ENCODE peak calls at places on chromosome 17, in five cellular contexts. H, J, L, K and G are unnamed samples.

GRCh38 chr17:17028878-17029535 is 13.2 kb upstream of the MPRIP start:
- DNase-seq in H (no peak), J (no peak), L (no peak), K (no peak), G (no peak)

GRCh38 chr17:2025622-2026309 is 632 bp upstream of the RTN4RL1 start:
- DNase-seq in H (no peak), J (no peak), L (no peak), K (peak; percentile 80), G (peak; percentile 86)

GRCh38 chr17:19737305-19738072 is 10.6 kb downstream of the ALDH3A1 start:
- DNase-seq in H (no peak), J (no peak), L (no peak), K (no peak), G (no peak)

GRCh38 chr17:41984454-41984853 is 17.9 kb downstream of the CNP start:
- DNase-seq in H (no peak), J (no peak), L (no peak), K (no peak), G (peak; percentile 35)

GRCh38 chr17:13725286-13725990 is 123.7 kb upstream of the HS3ST3A1 start:
- DNase-seq in H (no peak), J (no peak), L (no peak), K (peak; percentile 82), G (no peak)

GRCh38 chr17:19508327-19508867 is 25.3 kb upstream of the SLC47A1 start:
- DNase-seq in H (no peak), J (no peak), L (no peak), K (no peak), G (peak; percentile 84)

GRCh38 chr17:74474043-74474792 is 7.8 kb downstream of the CD300A start:
- DNase-seq in H (peak; percentile 47), J (peak; percentile 54), L (no peak), K (no peak), G (no peak)

GRCh38 chr17:48612854-48613691 is 2.0 kb downstream of the HOXB8 start:
- DNase-seq in H (no peak), J (peak; percentile 61), L (no peak), K (peak; percentile 76), G (peak; percentile 78)

GRCh38 chr17:27477971-27478684 is 21.9 kb downstream of the KSR1 start:
- DNase-seq in H (no peak), J (no peak), L (no peak), K (no peak), G (peak; percentile 2)